ENCODE peak calls at places on chromosomes 5 and 9, in four cellular contexts. C is K562, L is A549, G is GM12878. J is an unnamed sample.

GRCh38 chr5:76472338-76473336 is 69.6 kb downstream of the IQGAP2 start:
- DNase-seq in C (no peak), G (no peak), L (peak; percentile 62), J (no peak)

GRCh38 chr9:98709968-98710965 is 1.5 kb upstream of the GABBR2 start:
- DNase-seq in L (peak; percentile 32), G (no peak), C (peak; percentile 30), J (peak; percentile 73)

GRCh38 chr5:113147088-113147487 is 170.5 kb downstream of the DCP2 start:
- DNase-seq in G (no peak), C (no peak), L (no peak), J (peak; percentile 99)

GRCh38 chr5:24363789-24364534 is 280.8 kb downstream of the CDH10 start:
- DNase-seq in C (no peak), L (no peak), G (no peak), J (no peak)

GRCh38 chr5:40441733-40442132 is 238.0 kb upstream of the PTGER4 start:
- DNase-seq in L (no peak), G (no peak), C (no peak), J (no peak)

GRCh38 chr5:6759401-6759800 is 46.2 kb downstream of the TENT4A start:
- DNase-seq in C (peak; percentile 60), L (peak; percentile 56), G (no peak), J (no peak)

GRCh38 chr5:141674747-141675146 is 7.3 kb downstream of the ARAP3 start:
- DNase-seq in C (no peak), G (no peak), L (no peak), J (no peak)

GRCh38 chr9:36731576-36731975 is 158.9 kb downstream of the MELK start:
- DNase-seq in L (no peak), C (no peak), G (peak; percentile 19), J (peak; percentile 74)

GRCh38 chr5:7856855-7857254 is 5.9 kb upstream of the CFAP90 start:
- DNase-seq in C (peak; percentile 34), G (no peak), L (peak; percentile 53), J (peak; percentile 28)

GRCh38 chr5:137754961-137755762 is 999 bp upstream of the HNRNPA0 start:
- DNase-seq in C (no peak), L (no peak), G (no peak), J (no peak)

GRCh38 chr9:122797316-122798033 is 2.4 kb upstream of the OR1K1 start:
- DNase-seq in C (no peak), G (no peak), L (no peak), J (peak; percentile 13)

GRCh38 chr9:101738566-101739183 is at the start of gene GRIN3A:
- DNase-seq in L (peak; percentile 18), C (peak; percentile 10), G (no peak), J (no peak)

GRCh38 chr5:90888511-90889324 is 330.1 kb downstream of the ADGRV1 start:
- DNase-seq in G (no peak), C (no peak), L (peak; percentile 67), J (peak; percentile 35)

GRCh38 chr5:174120436-174120835 is 74.9 kb downstream of the NSG2 start:
- DNase-seq in L (no peak), G (no peak), C (no peak), J (no peak)

GRCh38 chr5:171989276-171989675 is 17.2 kb downstream of the FBXW11 start:
- DNase-seq in C (no peak), G (peak; percentile 73), L (no peak), J (peak; percentile 33)

GRCh38 chr5:67003373-67003905 is 193.2 kb downstream of the CD180 start:
- DNase-seq in L (no peak), G (no peak), C (no peak), J (no peak)

GRCh38 chr5:80928073-80928472 is 32.1 kb upstream of the RASGRF2 start:
- DNase-seq in C (no peak), L (no peak), G (no peak), J (no peak)

GRCh38 chr5:130136300-130136699 is 232.0 kb downstream of the CHSY3 start:
- DNase-seq in C (no peak), L (no peak), G (no peak), J (no peak)

GRCh38 chr5:169742773-169743296 is 105.8 kb downstream of the DOCK2 start:
- DNase-seq in C (no peak), G (no peak), L (no peak), J (peak; percentile 76)

GRCh38 chr5:176543428-176544182 is 5.5 kb upstream of the CDHR2 start:
- DNase-seq in C (peak; percentile 77), L (peak; percentile 73), G (no peak), J (no peak)

GRCh38 chr5:146426853-146427618 is 20.1 kb upstream of the TCERG1 start:
- DNase-seq in L (peak; percentile 34), C (peak; percentile 34), G (no peak), J (peak; percentile 52)

GRCh38 chr5:169850407-169850806 is 129.9 kb downstream of the INSYN2B start:
- DNase-seq in C (no peak), L (peak; percentile 30), G (no peak), J (no peak)

GRCh38 chr9:84947412-84947972 is 278.0 kb downstream of the NTRK2 start:
- DNase-seq in L (peak; percentile 63), G (no peak), C (no peak), J (no peak)

GRCh38 chr5:76785493-76785892 is 33.3 kb upstream of the F2RL1 start:
- DNase-seq in G (no peak), C (no peak), L (peak; percentile 93), J (peak; percentile 28)

GRCh38 chr9:133891741-133892140 is 100.4 kb downstream of the VAV2 start:
- DNase-seq in G (no peak), L (no peak), C (no peak), J (no peak)

GRCh38 chr5:121758640-121759039 is 93.0 kb upstream of the FTMT start:
- DNase-seq in G (no peak), C (peak; percentile 7), L (no peak), J (no peak)

GRCh38 chr9:110128664-110129329 is 79.2 kb downstream of the C9orf152 start:
- DNase-seq in L (no peak), G (peak; percentile 88), C (no peak), J (no peak)

GRCh38 chr5:142644640-142645361 is 41.1 kb downstream of the FGF1 start:
- DNase-seq in C (no peak), L (peak; percentile 83), G (no peak), J (peak; percentile 99)

GRCh38 chr9:15889555-15889954 is 336.7 kb downstream of the CCDC171 start:
- DNase-seq in L (no peak), G (no peak), C (no peak), J (peak; percentile 57)

GRCh38 chr9:75910716-75911115 is 20.2 kb downstream of the PCSK5 start:
- DNase-seq in C (no peak), G (no peak), L (no peak), J (no peak)

GRCh38 chr9:75914002-75914401 is 23.5 kb downstream of the PCSK5 start:
- DNase-seq in L (no peak), C (no peak), G (no peak), J (no peak)

GRCh38 chr9:75911390-75911789 is 20.9 kb downstream of the PCSK5 start:
- DNase-seq in C (no peak), L (no peak), G (no peak), J (no peak)

GRCh38 chr9:75914936-75915335 is 24.5 kb downstream of the PCSK5 start:
- DNase-seq in G (no peak), C (no peak), L (no peak), J (no peak)

DNA sequence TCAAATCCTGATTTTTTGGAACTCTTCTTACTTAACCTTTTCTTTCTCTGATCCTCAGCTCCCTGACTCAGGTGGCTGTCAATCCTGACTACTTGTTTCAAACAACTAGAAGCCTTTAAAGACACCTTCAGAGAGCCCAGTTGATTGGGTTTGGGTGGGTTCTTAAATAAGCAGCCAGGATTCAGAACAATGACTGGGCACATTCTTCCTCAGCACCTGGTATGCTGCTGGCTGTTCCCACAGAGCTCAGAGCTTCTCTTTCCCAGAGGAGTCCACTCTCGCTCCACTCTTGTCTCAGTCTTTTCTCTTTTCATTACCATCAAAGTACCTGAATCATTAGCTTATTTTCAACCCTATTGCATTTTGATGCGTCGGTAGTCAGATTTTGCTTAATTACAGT is 22.5 kb downstream of the PCSK5 start:
- DNase-seq in C (no peak), L (peak; percentile 8), G (no peak), J (no peak)
- TF ChIP-seq ELK1 in C (no peak), L (no peak), G (no peak), J (no peak)

GRCh38 chr9:32866292-32866691 is 83.0 kb downstream of the TMEM215 start:
- DNase-seq in L (no peak), G (no peak), C (no peak), J (no peak)
- TF ChIP-seq ELK1 in L (no peak), G (no peak), C (no peak), J (no peak)

DNA sequence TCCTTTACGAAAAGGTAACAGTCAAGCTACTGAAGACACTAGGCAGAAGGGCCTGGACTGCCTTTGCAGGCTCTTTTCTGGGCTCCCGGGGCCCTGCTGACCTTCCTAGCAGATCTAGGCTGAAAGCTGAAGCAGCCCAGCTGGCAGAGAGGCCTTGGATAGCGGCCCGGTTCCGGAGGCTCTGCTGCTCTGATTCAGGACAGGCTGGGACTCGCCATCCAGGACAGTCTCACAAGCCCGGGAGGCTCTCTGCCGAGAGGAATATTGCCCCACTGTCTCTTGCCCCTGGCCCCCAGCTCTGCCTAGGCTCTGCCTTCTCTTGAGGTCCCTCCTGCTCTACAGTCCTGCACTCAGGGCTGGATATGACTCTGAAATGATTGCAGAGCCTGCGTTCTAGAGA is 67.8 kb downstream of the PSD2 start:
- DNase-seq in L (no peak), C (no peak), G (no peak), J (no peak)
- TF ChIP-seq ELK1 in L (no peak), C (no peak), G (no peak), J (no peak)

GRCh38 chr9:91431485-91431884 is 7.9 kb upstream of the NFIL3 start:
- DNase-seq in L (no peak), G (no peak), C (no peak), J (no peak)

GRCh38 chr9:91429501-91429900 is 5.9 kb upstream of the NFIL3 start:
- DNase-seq in C (no peak), L (no peak), G (no peak), J (no peak)

GRCh38 chr9:91428431-91428830 is 4.8 kb upstream of the NFIL3 start:
- DNase-seq in L (no peak), C (no peak), G (no peak), J (no peak)

GRCh38 chr9:91427873-91428272 is 4.2 kb upstream of the NFIL3 start:
- DNase-seq in L (peak; percentile 42), G (no peak), C (no peak), J (peak; percentile 76)

GRCh38 chr9:91428927-91429351 is 5.3 kb upstream of the NFIL3 start:
- DNase-seq in L (no peak), C (no peak), G (no peak), J (peak; percentile 86)
- TF ChIP-seq ELK1 in L (no peak), C (no peak), G (no peak), J (no peak)

GRCh38 chr5:5199460-5199859 is 59.3 kb downstream of the ADAMTS16 start:
- DNase-seq in L (no peak), G (no peak), C (no peak), J (no peak)
- TF ChIP-seq ELK1 in L (no peak), G (no peak), C (no peak), J (no peak)

GRCh38 chr5:149367972-149368645 is 10.3 kb downstream of the PCYOX1L start:
- DNase-seq in L (no peak), G (no peak), C (no peak), J (no peak)
- TF ChIP-seq ELK1 in L (no peak), G (no peak), C (no peak), J (no peak)

J was measured in IMR-90.